ENCODE peak calls at places on chromosomes 16 and 17, in four cellular contexts. One of them, this sample, is unnamed.

GRCh38 chr17:51197754-51198153 is 31.5 kb downstream of the NME2 start:
- DNase-seq in esophagus squamous epithelium: no peak
- DNase-seq in CD4-positive, alpha-beta T cell: no peak
- DNase-seq in MCF 10A: no peak
- DNase-seq in this sample: no peak

GRCh38 chr16:57530104-57530522 is 6.3 kb downstream of the CCDC102A start:
- DNase-seq in esophagus squamous epithelium: no peak
- DNase-seq in CD4-positive, alpha-beta T cell: peak
- DNase-seq in MCF 10A: peak
- DNase-seq in this sample: peak

GRCh38 chr17:57255776-57256681 is at the start of gene MSI2:
- DNase-seq in esophagus squamous epithelium: peak
- DNase-seq in CD4-positive, alpha-beta T cell: peak
- DNase-seq in MCF 10A: peak
- DNase-seq in this sample: peak

GRCh38 chr16:84357191-84357651 is 11.1 kb upstream of the ATP2C2 start:
- DNase-seq in esophagus squamous epithelium: no peak
- DNase-seq in CD4-positive, alpha-beta T cell: no peak
- DNase-seq in MCF 10A: peak
- DNase-seq in this sample: peak

GRCh38 chr17:9024497-9024896 is 3.2 kb downstream of the NTN1 start:
- DNase-seq in esophagus squamous epithelium: no peak
- DNase-seq in CD4-positive, alpha-beta T cell: no peak
- DNase-seq in MCF 10A: no peak
- DNase-seq in this sample: no peak

GRCh38 chr17:21196126-21196525 is 17.8 kb downstream of the TMEM11 start:
- DNase-seq in esophagus squamous epithelium: no peak
- DNase-seq in CD4-positive, alpha-beta T cell: no peak
- DNase-seq in MCF 10A: no peak
- DNase-seq in this sample: no peak

GRCh38 chr16:54519161-54519685 is 232.6 kb upstream of the IRX3 start:
- DNase-seq in esophagus squamous epithelium: no peak
- DNase-seq in CD4-positive, alpha-beta T cell: no peak
- DNase-seq in MCF 10A: no peak
- DNase-seq in this sample: no peak

GRCh38 chr17:29664743-29665479 is 42.2 kb upstream of the CORO6 start:
- DNase-seq in esophagus squamous epithelium: no peak
- DNase-seq in CD4-positive, alpha-beta T cell: no peak
- DNase-seq in MCF 10A: peak
- DNase-seq in this sample: peak

GRCh38 chr17:75338335-75338734 is 49.1 kb upstream of the SLC25A19 start:
- DNase-seq in esophagus squamous epithelium: no peak
- DNase-seq in CD4-positive, alpha-beta T cell: no peak
- DNase-seq in MCF 10A: no peak
- DNase-seq in this sample: no peak

GRCh38 chr17:6094453-6094852 is 24.3 kb downstream of the WSCD1 start:
- DNase-seq in esophagus squamous epithelium: no peak
- DNase-seq in CD4-positive, alpha-beta T cell: no peak
- DNase-seq in MCF 10A: no peak
- DNase-seq in this sample: no peak

GRCh38 chr16:67372664-67373063 is 20.6 kb downstream of the TPPP3 start:
- DNase-seq in esophagus squamous epithelium: no peak
- DNase-seq in CD4-positive, alpha-beta T cell: no peak
- DNase-seq in MCF 10A: peak
- DNase-seq in this sample: peak

GRCh38 chr17:14011740-14012405 is 57.4 kb upstream of the COX10 start:
- DNase-seq in esophagus squamous epithelium: no peak
- DNase-seq in CD4-positive, alpha-beta T cell: no peak
- DNase-seq in MCF 10A: no peak
- DNase-seq in this sample: no peak

GRCh38 chr17:74864866-74865395 is 5.2 kb upstream of the GRIN2C start:
- DNase-seq in esophagus squamous epithelium: no peak
- DNase-seq in CD4-positive, alpha-beta T cell: peak
- DNase-seq in MCF 10A: peak
- DNase-seq in this sample: peak

GRCh38 chr17:28191018-28191417 is 128.0 kb upstream of the TMEM97 start:
- DNase-seq in esophagus squamous epithelium: no peak
- DNase-seq in CD4-positive, alpha-beta T cell: no peak
- DNase-seq in MCF 10A: no peak
- DNase-seq in this sample: no peak

GRCh38 chr16:89906141-89907025 is 12.3 kb upstream of the MC1R start:
- DNase-seq in esophagus squamous epithelium: no peak
- DNase-seq in CD4-positive, alpha-beta T cell: no peak
- DNase-seq in MCF 10A: no peak
- DNase-seq in this sample: no peak

GRCh38 chr17:3959295-3959899 is 4.8 kb downstream of the ATP2A3 start:
- DNase-seq in esophagus squamous epithelium: no peak
- DNase-seq in CD4-positive, alpha-beta T cell: no peak
- DNase-seq in MCF 10A: peak
- DNase-seq in this sample: peak

GRCh38 chr17:41415833-41416335 is 8.5 kb downstream of the KRT37 start:
- DNase-seq in esophagus squamous epithelium: no peak
- DNase-seq in CD4-positive, alpha-beta T cell: no peak
- DNase-seq in MCF 10A: no peak
- DNase-seq in this sample: no peak

GRCh38 chr16:27431773-27432599 is 30.0 kb downstream of the IL21R start:
- DNase-seq in esophagus squamous epithelium: no peak
- DNase-seq in CD4-positive, alpha-beta T cell: no peak
- DNase-seq in MCF 10A: peak
- DNase-seq in this sample: peak

GRCh38 chr17:18197535-18198194 is 14.0 kb downstream of the ALKBH5 start:
- DNase-seq in esophagus squamous epithelium: no peak
- DNase-seq in CD4-positive, alpha-beta T cell: no peak
- DNase-seq in MCF 10A: no peak
- DNase-seq in this sample: no peak

GRCh38 chr17:21774263-21774662 is 81.9 kb downstream of the KCNJ18 start:
- DNase-seq in esophagus squamous epithelium: no peak
- DNase-seq in CD4-positive, alpha-beta T cell: no peak
- DNase-seq in MCF 10A: no peak
- DNase-seq in this sample: no peak

GRCh38 chr17:76714336-76714735 is 3.6 kb upstream of the MXRA7 start:
- DNase-seq in esophagus squamous epithelium: no peak
- DNase-seq in CD4-positive, alpha-beta T cell: no peak
- DNase-seq in MCF 10A: no peak
- DNase-seq in this sample: no peak

GRCh38 chr17:35243459-35244204 is 760 bp downstream of the SLFN5 start:
- DNase-seq in esophagus squamous epithelium: no peak
- DNase-seq in CD4-positive, alpha-beta T cell: peak
- DNase-seq in MCF 10A: peak
- DNase-seq in this sample: peak

GRCh38 chr17:11991461-11991860 is 5.8 kb downstream of the ZNF18 start:
- DNase-seq in esophagus squamous epithelium: no peak
- DNase-seq in CD4-positive, alpha-beta T cell: no peak
- DNase-seq in MCF 10A: no peak
- DNase-seq in this sample: no peak

GRCh38 chr17:46863383-46864121 is 12.2 kb downstream of the WNT9B start:
- DNase-seq in esophagus squamous epithelium: no peak
- DNase-seq in CD4-positive, alpha-beta T cell: no peak
- DNase-seq in MCF 10A: no peak
- DNase-seq in this sample: no peak

GRCh38 chr16:85141491-85142128 is 29.3 kb upstream of the CIBAR2 start:
- DNase-seq in esophagus squamous epithelium: no peak
- DNase-seq in CD4-positive, alpha-beta T cell: no peak
- DNase-seq in MCF 10A: no peak
- DNase-seq in this sample: no peak

GRCh38 chr17:78777886-78778285 is 4.2 kb downstream of the CYTH1 start:
- DNase-seq in esophagus squamous epithelium: no peak
- DNase-seq in CD4-positive, alpha-beta T cell: no peak
- DNase-seq in MCF 10A: no peak
- DNase-seq in this sample: no peak

GRCh38 chr17:83185023-83186002 is 105.9 kb downstream of the METRNL start:
- DNase-seq in esophagus squamous epithelium: no peak
- DNase-seq in CD4-positive, alpha-beta T cell: no peak
- DNase-seq in MCF 10A: no peak
- DNase-seq in this sample: no peak

GRCh38 chr16:83771306-83771942 is 36.4 kb upstream of the HSBP1 start:
- DNase-seq in esophagus squamous epithelium: no peak
- DNase-seq in CD4-positive, alpha-beta T cell: no peak
- DNase-seq in MCF 10A: no peak
- DNase-seq in this sample: no peak

GRCh38 chr16:68031951-68032350 is 8.9 kb downstream of the DUS2 start:
- DNase-seq in esophagus squamous epithelium: no peak
- DNase-seq in CD4-positive, alpha-beta T cell: no peak
- DNase-seq in MCF 10A: peak
- DNase-seq in this sample: peak

GRCh38 chr16:53370827-53371226 is 63.4 kb upstream of the RBL2 start:
- DNase-seq in esophagus squamous epithelium: no peak
- DNase-seq in CD4-positive, alpha-beta T cell: no peak
- DNase-seq in MCF 10A: no peak
- DNase-seq in this sample: no peak

GRCh38 chr17:42937712-42938596 is 26.3 kb downstream of the AARSD1 start:
- DNase-seq in esophagus squamous epithelium: no peak
- DNase-seq in CD4-positive, alpha-beta T cell: no peak
- DNase-seq in MCF 10A: peak
- DNase-seq in this sample: peak

GRCh38 chr17:2191227-2191626 is 112.4 kb downstream of the SMG6 start:
- DNase-seq in esophagus squamous epithelium: no peak
- DNase-seq in CD4-positive, alpha-beta T cell: no peak
- DNase-seq in MCF 10A: no peak
- DNase-seq in this sample: no peak

GRCh38 chr17:14197582-14197981 is 39.1 kb downstream of the CDRT15 start:
- DNase-seq in esophagus squamous epithelium: no peak
- DNase-seq in CD4-positive, alpha-beta T cell: peak
- DNase-seq in MCF 10A: no peak
- DNase-seq in this sample: no peak

GRCh38 chr16:88068476-88069396 is 117.5 kb downstream of the BANP start:
- DNase-seq in esophagus squamous epithelium: no peak
- DNase-seq in CD4-positive, alpha-beta T cell: no peak
- DNase-seq in MCF 10A: no peak
- DNase-seq in this sample: no peak

GRCh38 chr17:16281351-16281750 is 64.3 kb downstream of the PIGL start:
- DNase-seq in esophagus squamous epithelium: no peak
- DNase-seq in CD4-positive, alpha-beta T cell: no peak
- DNase-seq in MCF 10A: no peak
- DNase-seq in this sample: no peak

GRCh38 chr17:57032343-57032742 is 52.7 kb upstream of the AKAP1 start:
- DNase-seq in esophagus squamous epithelium: no peak
- DNase-seq in CD4-positive, alpha-beta T cell: no peak
- DNase-seq in MCF 10A: no peak
- DNase-seq in this sample: no peak

GRCh38 chr17:62895650-62896301 is 70.3 kb upstream of the TANC2 start:
- DNase-seq in esophagus squamous epithelium: no peak
- DNase-seq in CD4-positive, alpha-beta T cell: no peak
- DNase-seq in MCF 10A: peak
- DNase-seq in this sample: no peak

GRCh38 chr17:48575673-48576478 is 2.3 kb downstream of the HOXB4 start:
- DNase-seq in esophagus squamous epithelium: no peak
- DNase-seq in CD4-positive, alpha-beta T cell: no peak
- DNase-seq in MCF 10A: no peak
- DNase-seq in this sample: no peak

GRCh38 chr17:45838751-45839150 is 5.9 kb upstream of the SPPL2C start:
- DNase-seq in esophagus squamous epithelium: no peak
- DNase-seq in CD4-positive, alpha-beta T cell: no peak
- DNase-seq in MCF 10A: no peak
- DNase-seq in this sample: no peak
- TF ChIP-seq CTCF in esophagus squamous epithelium: no peak
- TF ChIP-seq CTCF in CD4-positive, alpha-beta T cell: no peak
- TF ChIP-seq CTCF in MCF 10A: no peak
- TF ChIP-seq CTCF in this sample: no peak

GRCh38 chr16:14002416-14002815 is 68.7 kb upstream of the MRTFB start:
- DNase-seq in esophagus squamous epithelium: no peak
- DNase-seq in CD4-positive, alpha-beta T cell: no peak
- DNase-seq in MCF 10A: no peak
- DNase-seq in this sample: no peak

GRCh38 chr16:14004719-14005315 is 66.3 kb upstream of the MRTFB start:
- DNase-seq in esophagus squamous epithelium: no peak
- DNase-seq in CD4-positive, alpha-beta T cell: no peak
- DNase-seq in MCF 10A: no peak
- DNase-seq in this sample: no peak

GRCh38 chr16:14004031-14004718 is 66.9 kb upstream of the MRTFB start:
- DNase-seq in esophagus squamous epithelium: no peak
- DNase-seq in CD4-positive, alpha-beta T cell: no peak
- DNase-seq in MCF 10A: no peak
- DNase-seq in this sample: no peak

GRCh38 chr16:14001521-14001920 is 69.6 kb upstream of the MRTFB start:
- DNase-seq in esophagus squamous epithelium: no peak
- DNase-seq in CD4-positive, alpha-beta T cell: no peak
- DNase-seq in MCF 10A: no peak
- DNase-seq in this sample: no peak

DNA sequence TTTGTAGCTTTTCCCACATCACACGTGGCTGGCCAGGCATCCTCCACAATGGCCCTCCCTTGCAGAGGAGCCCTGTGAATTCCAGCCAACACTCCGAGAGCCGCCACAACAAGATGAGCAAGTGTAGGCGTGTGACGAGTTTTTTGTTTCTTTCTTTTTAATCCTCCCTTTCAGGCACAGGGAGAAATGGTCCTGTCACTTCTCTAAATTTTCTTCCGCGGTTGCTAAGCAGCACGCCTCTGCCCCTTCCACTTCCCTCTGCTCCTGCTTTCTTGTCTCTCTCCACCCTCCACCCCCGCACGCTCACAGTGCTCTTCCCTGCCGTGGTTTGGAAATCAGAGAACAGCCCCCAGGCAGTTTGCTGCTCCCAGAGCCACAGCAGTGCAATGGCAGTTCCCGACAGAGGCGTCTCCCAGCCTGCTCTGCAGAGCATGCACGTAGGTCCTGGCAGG is 68.0 kb upstream of the MRTFB start:
- DNase-seq in esophagus squamous epithelium: no peak
- DNase-seq in CD4-positive, alpha-beta T cell: no peak
- DNase-seq in MCF 10A: peak
- DNase-seq in this sample: peak
- TF ChIP-seq CTCF in esophagus squamous epithelium: peak
- TF ChIP-seq CTCF in CD4-positive, alpha-beta T cell: no peak
- TF ChIP-seq CTCF in MCF 10A: no peak
- TF ChIP-seq CTCF in this sample: no peak

DNA sequence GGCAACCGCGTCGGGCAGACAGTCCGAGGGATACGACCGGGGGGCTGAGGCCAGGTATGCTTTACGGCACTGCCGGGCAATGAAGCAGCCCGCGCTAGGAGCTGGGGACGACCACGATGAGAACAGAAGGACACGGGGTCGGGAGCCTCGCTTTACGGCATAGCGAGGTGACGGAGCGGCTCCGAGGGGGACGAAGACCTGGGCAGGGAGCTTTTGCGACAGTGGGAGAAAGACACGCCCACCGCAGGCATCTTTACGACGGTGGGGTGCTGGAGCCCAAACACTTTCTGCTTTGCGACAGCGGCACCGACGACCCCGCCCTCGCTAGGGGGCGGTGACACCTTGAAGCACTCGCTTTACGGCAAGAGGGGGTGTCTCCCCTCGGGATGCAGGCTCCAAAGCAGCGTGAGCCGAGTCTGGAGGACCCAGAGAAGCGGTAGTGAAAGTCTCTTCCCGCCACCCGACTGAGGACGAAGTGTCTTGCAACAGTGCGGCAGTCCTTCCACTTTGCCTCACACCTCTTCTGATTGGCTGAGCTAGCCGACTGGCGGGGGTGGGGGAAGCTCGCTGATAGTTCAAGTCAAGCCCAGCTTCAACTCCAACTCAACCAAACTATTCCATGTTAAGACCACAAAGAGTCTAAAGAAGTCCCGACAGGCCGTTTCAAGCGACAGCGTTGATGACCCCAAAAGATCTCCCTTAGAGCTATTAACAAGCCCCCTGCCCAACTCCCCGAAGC is 394 bp upstream of the NEURL4 start:
- DNase-seq in esophagus squamous epithelium: peak
- DNase-seq in CD4-positive, alpha-beta T cell: peak
- DNase-seq in MCF 10A: peak
- DNase-seq in this sample: peak
- TF ChIP-seq CTCF in esophagus squamous epithelium: no peak
- TF ChIP-seq CTCF in CD4-positive, alpha-beta T cell: no peak
- TF ChIP-seq CTCF in MCF 10A: no peak
- TF ChIP-seq CTCF in this sample: no peak

GRCh38 chr16:75111514-75112280 is 4.9 kb downstream of the LDHD start:
- DNase-seq in esophagus squamous epithelium: no peak
- DNase-seq in CD4-positive, alpha-beta T cell: no peak
- DNase-seq in MCF 10A: no peak
- DNase-seq in this sample: no peak
- TF ChIP-seq CTCF in esophagus squamous epithelium: no peak
- TF ChIP-seq CTCF in CD4-positive, alpha-beta T cell: peak
- TF ChIP-seq CTCF in MCF 10A: no peak
- TF ChIP-seq CTCF in this sample: no peak

This sample was measured in RWPE1.